ENCODE peak calls at places on chromosome 20, in eight cellular contexts. O, G, Z, X, H, M, K and F are unnamed samples.

GRCh38 chr20:31685853-31686641 is 36.6 kb downstream of the BCL2L1 start:
- DNase-seq in O (no peak), G (no peak), Z (no peak), X (no peak), H (no peak), M (no peak), K (no peak), F (no peak)

GRCh38 chr20:4875578-4876067 is 125.7 kb downstream of the SLC23A2 start:
- DNase-seq in O (no peak), G (no peak), Z (no peak), X (no peak), H (no peak), M (no peak), K (no peak), F (no peak)

GRCh38 chr20:52490715-52491430 is 299.3 kb upstream of the ZFP64 start:
- DNase-seq in O (no peak), G (no peak), Z (no peak), X (peak), H (no peak), M (no peak), K (no peak), F (no peak)

GRCh38 chr20:37095108-37095608 is 639 bp downstream of the RBL1 start:
- DNase-seq in O (peak), G (no peak), Z (no peak), X (peak), H (no peak), M (no peak), K (no peak), F (no peak)

GRCh38 chr20:44388466-44389023 is 33.0 kb downstream of the HNF4A start:
- DNase-seq in O (peak), G (no peak), Z (peak), X (peak), H (no peak), M (peak), K (peak), F (no peak)

GRCh38 chr20:44720994-44721784 is 6.0 kb downstream of the CCN5 start:
- DNase-seq in O (no peak), G (no peak), Z (no peak), X (peak), H (no peak), M (peak), K (peak), F (no peak)

GRCh38 chr20:4083103-4083864 is 67.9 kb upstream of the RNF24 start:
- DNase-seq in O (no peak), G (no peak), Z (peak), X (no peak), H (no peak), M (no peak), K (no peak), F (no peak)

GRCh38 chr20:37980876-37981275 is 52.4 kb downstream of the TTI1 start:
- DNase-seq in O (no peak), G (no peak), Z (no peak), X (no peak), H (no peak), M (no peak), K (no peak), F (no peak)

GRCh38 chr20:35120012-35120701 is 27.0 kb downstream of the EDEM2 start:
- DNase-seq in O (no peak), G (no peak), Z (no peak), X (peak), H (no peak), M (peak), K (peak), F (no peak)

GRCh38 chr20:37455659-37456058 is 65.4 kb upstream of the NNAT start:
- DNase-seq in O (no peak), G (no peak), Z (no peak), X (no peak), H (no peak), M (no peak), K (no peak), F (no peak)

GRCh38 chr20:11924923-11925322 is 7.2 kb downstream of the BTBD3 start:
- DNase-seq in O (no peak), G (no peak), Z (no peak), X (no peak), H (no peak), M (no peak), K (no peak), F (no peak)

GRCh38 chr20:56433880-56434255 is 21.8 kb downstream of the CASS4 start:
- DNase-seq in O (no peak), G (no peak), Z (no peak), X (peak), H (no peak), M (no peak), K (peak), F (no peak)

GRCh38 chr20:1341561-1342265 is 12.8 kb upstream of the SDCBP2 start:
- DNase-seq in O (no peak), G (no peak), Z (no peak), X (peak), H (no peak), M (no peak), K (no peak), F (no peak)

GRCh38 chr20:34404803-34405202 is 41.7 kb downstream of the ITCH start:
- DNase-seq in O (no peak), G (no peak), Z (no peak), X (no peak), H (no peak), M (no peak), K (no peak), F (no peak)

GRCh38 chr20:60652615-60653014 is 599.4 kb upstream of the CDH4 start:
- DNase-seq in O (no peak), G (no peak), Z (no peak), X (no peak), H (no peak), M (no peak), K (no peak), F (no peak)

GRCh38 chr20:16240355-16240754 is 332.9 kb downstream of the KIF16B start:
- DNase-seq in O (no peak), G (no peak), Z (no peak), X (no peak), H (no peak), M (no peak), K (no peak), F (no peak)

GRCh38 chr20:33675127-33675954 is 1.1 kb upstream of the NECAB3 start:
- DNase-seq in O (no peak), G (no peak), Z (no peak), X (peak), H (no peak), M (no peak), K (peak), F (no peak)

GRCh38 chr20:63539092-63539430 is 1.9 kb upstream of the PTK6 start:
- DNase-seq in O (no peak), G (no peak), Z (no peak), X (no peak), H (no peak), M (no peak), K (no peak), F (no peak)

GRCh38 chr20:4272225-4272624 is 256.9 kb upstream of the RNF24 start:
- DNase-seq in O (no peak), G (no peak), Z (no peak), X (peak), H (no peak), M (no peak), K (no peak), F (no peak)

GRCh38 chr20:17417221-17417620 is 114.0 kb downstream of the BFSP1 start:
- DNase-seq in O (no peak), G (no peak), Z (no peak), X (no peak), H (no peak), M (no peak), K (no peak), F (no peak)

GRCh38 chr20:3044336-3044965 is 1.0 kb downstream of the GNRH2 start:
- DNase-seq in O (no peak), G (no peak), Z (no peak), X (no peak), H (no peak), M (no peak), K (no peak), F (no peak)

GRCh38 chr20:11935754-11936551 is 18.3 kb downstream of the BTBD3 start:
- DNase-seq in O (no peak), G (no peak), Z (no peak), X (no peak), H (no peak), M (no peak), K (no peak), F (no peak)

GRCh38 chr20:33811763-33812672 is 870 bp downstream of the CHMP4B start:
- DNase-seq in O (no peak), G (peak), Z (no peak), X (peak), H (no peak), M (peak), K (peak), F (peak)

GRCh38 chr20:17796096-17796563 is 96.4 kb downstream of the BANF2 start:
- DNase-seq in O (no peak), G (no peak), Z (no peak), X (peak), H (no peak), M (peak), K (peak), F (no peak)

GRCh38 chr20:16293590-16293989 is 279.7 kb downstream of the KIF16B start:
- DNase-seq in O (no peak), G (no peak), Z (no peak), X (peak), H (no peak), M (no peak), K (no peak), F (no peak)

GRCh38 chr20:47544240-47544639 is 42.6 kb downstream of the NCOA3 start:
- DNase-seq in O (no peak), G (no peak), Z (no peak), X (no peak), H (no peak), M (no peak), K (no peak), F (no peak)

GRCh38 chr20:15100506-15101160 is 763.2 kb upstream of the FLRT3 start:
- DNase-seq in O (no peak), G (no peak), Z (no peak), X (no peak), H (no peak), M (no peak), K (no peak), F (no peak)

GRCh38 chr20:62908971-62909791 is 17.1 kb downstream of the DIDO1 start:
- DNase-seq in O (no peak), G (no peak), Z (no peak), X (no peak), H (no peak), M (peak), K (peak), F (no peak)

GRCh38 chr20:36298061-36298460 is 8.1 kb upstream of the DLGAP4 start:
- DNase-seq in O (no peak), G (no peak), Z (no peak), X (no peak), H (no peak), M (no peak), K (no peak), F (no peak)

GRCh38 chr20:642398-643174 is 10.4 kb downstream of the SRXN1 start:
- DNase-seq in O (peak), G (no peak), Z (no peak), X (no peak), H (peak), M (no peak), K (no peak), F (no peak)

GRCh38 chr20:3995067-3995748 is 20.1 kb downstream of the RNF24 start:
- DNase-seq in O (no peak), G (no peak), Z (no peak), X (no peak), H (no peak), M (no peak), K (no peak), F (no peak)

GRCh38 chr20:35886537-35886936 is 67.8 kb downstream of the SCAND1 start:
- DNase-seq in O (no peak), G (no peak), Z (no peak), X (no peak), H (no peak), M (no peak), K (no peak), F (no peak)

GRCh38 chr20:34952676-34953075 is 2.9 kb downstream of the GSS start:
- DNase-seq in O (no peak), G (no peak), Z (no peak), X (no peak), H (no peak), M (no peak), K (no peak), F (no peak)

DNA sequence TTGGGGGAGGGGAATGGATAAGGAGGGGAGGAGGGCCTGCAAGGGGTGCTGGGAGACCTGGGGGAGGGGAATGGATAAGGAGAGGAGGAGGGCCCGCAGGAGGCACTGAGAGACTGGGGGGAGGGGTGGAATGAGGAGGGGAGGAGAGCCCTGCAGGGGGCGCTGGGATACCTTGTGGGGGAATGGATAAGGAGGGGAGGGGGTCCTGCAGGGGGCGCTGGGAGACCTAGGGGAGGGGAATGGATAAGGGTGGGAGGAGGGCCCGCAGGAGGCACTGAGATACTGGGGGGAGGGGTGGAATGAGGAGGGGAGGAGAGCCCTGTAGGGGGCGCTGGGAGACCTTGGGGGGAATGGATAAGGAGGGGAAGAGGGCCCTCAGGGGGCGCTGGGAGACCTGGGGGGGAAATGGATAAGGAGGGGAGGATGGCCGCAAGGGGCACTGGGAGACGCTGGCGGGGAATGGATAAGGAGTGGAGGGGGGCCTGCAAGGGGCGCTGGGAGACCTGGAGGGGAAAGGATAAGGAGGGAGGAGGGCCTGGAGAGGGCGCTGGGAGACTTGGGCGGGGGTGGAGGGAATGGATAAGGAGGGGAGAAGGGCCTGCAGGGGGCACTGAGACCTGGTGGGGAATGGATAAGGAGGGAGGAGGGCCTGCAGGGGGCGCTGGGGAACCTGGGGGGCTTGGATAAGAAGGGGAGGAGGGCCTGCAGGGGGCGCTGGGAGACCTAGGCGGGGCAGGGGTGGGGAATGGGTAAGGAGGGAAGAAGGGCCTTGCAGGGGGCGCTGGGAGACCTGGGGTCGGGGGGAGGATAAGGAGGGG is 1.3 kb upstream of the CTCFL start:
- DNase-seq in O (peak), G (no peak), Z (no peak), X (no peak), H (no peak), M (no peak), K (peak), F (no peak)
- TF ChIP-seq CTCF in O (no peak), G (no peak), Z (no peak), X (no peak), H (no peak), M (no peak), K (no peak), F (no peak)

GRCh38 chr20:24657878-24658620 is 188.6 kb downstream of the SYNDIG1 start:
- DNase-seq in O (no peak), G (no peak), Z (no peak), X (peak), H (no peak), M (no peak), K (peak), F (no peak)

GRCh38 chr20:24654425-24654824 is 185.0 kb downstream of the SYNDIG1 start:
- DNase-seq in O (no peak), G (no peak), Z (no peak), X (no peak), H (no peak), M (no peak), K (no peak), F (no peak)

GRCh38 chr20:24658920-24659660 is 189.7 kb downstream of the SYNDIG1 start:
- DNase-seq in O (no peak), G (no peak), Z (no peak), X (no peak), H (no peak), M (no peak), K (peak), F (no peak)

GRCh38 chr20:24656391-24656790 is 187.0 kb downstream of the SYNDIG1 start:
- DNase-seq in O (no peak), G (no peak), Z (no peak), X (no peak), H (no peak), M (no peak), K (peak), F (no peak)

DNA sequence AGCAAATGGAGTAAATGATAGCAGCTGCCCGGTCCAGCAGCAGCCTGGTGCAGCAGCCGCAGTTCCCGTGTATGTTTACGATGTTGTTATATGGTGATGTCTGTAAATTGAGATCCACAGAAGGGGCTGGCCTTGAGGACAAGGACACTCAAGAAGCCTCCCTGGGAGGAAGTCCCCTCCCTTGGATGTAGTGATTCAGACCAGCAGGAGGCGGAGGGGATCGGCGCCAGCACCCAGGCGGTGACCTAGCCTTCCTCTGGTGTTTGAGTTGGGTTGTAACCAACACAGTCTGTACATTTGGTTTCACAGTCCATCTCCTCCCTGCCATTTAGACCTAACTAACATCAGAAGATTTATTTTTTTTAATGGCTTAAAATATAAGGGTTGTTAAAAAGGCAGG is 187.8 kb downstream of the SYNDIG1 start:
- DNase-seq in O (no peak), G (no peak), Z (no peak), X (peak), H (no peak), M (no peak), K (peak), F (no peak)
- TF ChIP-seq CTCF in O (no peak), G (no peak), Z (no peak), X (no peak), H (no peak), M (no peak), K (peak), F (no peak)

GRCh38 chr20:22732751-22733150 is 148.4 kb upstream of the FOXA2 start:
- DNase-seq in O (no peak), G (no peak), Z (no peak), X (no peak), H (no peak), M (no peak), K (no peak), F (no peak)
- TF ChIP-seq CTCF in O (no peak), G (no peak), Z (no peak), X (no peak), H (no peak), M (no peak), K (no peak), F (no peak)

GRCh38 chr20:6678101-6678500 is 89.4 kb upstream of the BMP2 start:
- DNase-seq in O (no peak), G (no peak), Z (no peak), X (no peak), H (no peak), M (no peak), K (no peak), F (no peak)

GRCh38 chr20:6680854-6681253 is 86.6 kb upstream of the BMP2 start:
- DNase-seq in O (no peak), G (no peak), Z (no peak), X (no peak), H (no peak), M (no peak), K (no peak), F (no peak)

GRCh38 chr20:6674831-6675230 is 92.7 kb upstream of the BMP2 start:
- DNase-seq in O (no peak), G (no peak), Z (no peak), X (no peak), H (no peak), M (no peak), K (no peak), F (no peak)

GRCh38 chr20:6680441-6680840 is 87.0 kb upstream of the BMP2 start:
- DNase-seq in O (no peak), G (no peak), Z (no peak), X (no peak), H (no peak), M (no peak), K (no peak), F (no peak)

DNA sequence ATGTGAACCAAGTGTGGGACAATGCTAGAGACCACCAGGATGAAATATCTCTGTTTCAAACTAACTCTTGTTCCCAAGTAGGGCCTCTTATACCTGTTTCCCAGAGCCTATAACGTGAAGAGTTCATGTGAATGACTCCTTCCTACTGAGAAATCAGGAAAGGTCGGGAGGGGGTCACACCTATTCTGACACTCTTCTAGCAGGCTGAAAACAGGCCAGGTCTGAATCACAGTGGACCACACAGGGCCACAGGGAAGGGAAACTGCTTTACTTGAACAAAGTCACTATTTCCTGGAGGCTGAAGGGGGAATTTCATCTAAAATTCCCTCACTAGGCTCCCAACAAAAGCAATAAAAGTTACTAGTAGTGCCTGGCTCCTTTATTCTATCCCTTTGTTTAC is 88.4 kb upstream of the BMP2 start:
- DNase-seq in O (no peak), G (no peak), Z (no peak), X (no peak), H (no peak), M (no peak), K (no peak), F (no peak)
- TF ChIP-seq CTCF in O (no peak), G (no peak), Z (no peak), X (no peak), H (peak), M (no peak), K (no peak), F (no peak)

DNA sequence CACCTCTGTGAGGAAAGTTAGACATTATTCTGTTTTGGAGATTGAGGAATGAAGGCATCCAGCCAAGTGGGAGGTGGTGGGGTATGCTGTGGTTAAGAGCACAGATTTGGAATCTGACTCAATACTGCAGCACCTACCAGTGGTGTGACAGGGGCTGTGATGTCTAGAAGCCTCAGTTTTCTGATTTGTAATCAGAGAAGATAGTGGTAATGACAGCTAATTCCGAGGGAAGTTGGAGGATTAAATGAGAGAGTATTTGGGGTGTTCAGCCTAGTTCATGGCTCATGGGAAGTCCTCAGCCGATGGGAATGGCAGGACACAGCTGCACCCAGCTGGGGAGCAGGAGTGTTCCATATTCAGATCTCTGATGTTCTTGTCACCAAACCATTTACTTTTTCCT is 9.2 kb downstream of the SLC9A8 start:
- DNase-seq in O (no peak), G (no peak), Z (no peak), X (peak), H (no peak), M (no peak), K (no peak), F (no peak)
- TF ChIP-seq CTCF in O (no peak), G (no peak), Z (no peak), X (peak), H (no peak), M (no peak), K (no peak), F (no peak)

GRCh38 chr20:13644010-13644409 is 5.3 kb upstream of the TASP1 start:
- DNase-seq in O (no peak), G (no peak), Z (no peak), X (peak), H (no peak), M (no peak), K (no peak), F (no peak)
- TF ChIP-seq CTCF in O (no peak), G (no peak), Z (no peak), X (peak), H (peak), M (no peak), K (no peak), F (no peak)

DNA sequence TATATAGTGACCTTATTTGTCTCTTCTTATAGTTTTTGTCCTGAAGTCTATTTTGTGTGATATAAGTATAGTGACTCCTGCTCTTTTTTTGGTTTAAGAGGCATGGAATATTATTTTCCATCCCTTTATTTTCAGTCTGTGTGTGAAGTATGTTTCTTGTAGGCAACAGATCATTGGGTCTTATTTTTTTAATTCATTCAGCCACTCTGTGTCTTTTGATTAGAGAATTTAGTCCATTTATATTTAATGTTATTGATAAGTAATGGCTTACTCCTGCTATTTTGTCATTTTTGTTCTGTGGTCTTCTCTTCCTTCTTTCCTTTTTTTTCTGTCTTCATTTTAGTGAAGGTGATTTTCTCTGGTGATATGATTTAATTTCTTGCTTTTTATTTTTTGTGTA is 51.4 kb upstream of the TOP1 start:
- DNase-seq in O (no peak), G (no peak), Z (no peak), X (no peak), H (no peak), M (no peak), K (no peak), F (no peak)
- TF ChIP-seq CTCF in O (no peak), G (no peak), Z (no peak), X (no peak), H (no peak), M (no peak), K (no peak), F (no peak)